ENCODE peak calls at places on chromosomes 5 and 9, in nine cellular contexts. B, K, T, A, L, C, I, G and M are unnamed samples.

GRCh38 chr5:57209316-57210040 is 35.6 kb downstream of the GPBP1 start:
- DNase-seq in B (peak), K (no peak), T (no peak), A (no peak), L (no peak), C (peak), I (no peak), G (no peak), M (no peak)

GRCh38 chr5:477871-478270 is 34.9 kb downstream of the EXOC3 start:
- DNase-seq in B (no peak), K (no peak), T (no peak), A (no peak), L (no peak), C (no peak), I (no peak), G (no peak), M (no peak)

GRCh38 chr5:128227984-128228383 is 144.4 kb downstream of the SLC12A2 start:
- DNase-seq in B (no peak), K (peak), T (no peak), A (no peak), L (peak), C (no peak), I (no peak), G (no peak), M (no peak)

GRCh38 chr5:169336234-169336633 is 35.3 kb upstream of the SLIT3 start:
- DNase-seq in B (no peak), K (no peak), T (no peak), A (no peak), L (no peak), C (no peak), I (no peak), G (no peak), M (no peak)

GRCh38 chr5:1783214-1783551 is 16.5 kb downstream of the MRPL36 start:
- DNase-seq in B (no peak), K (no peak), T (no peak), A (peak), L (no peak), C (no peak), I (no peak), G (no peak), M (no peak)

GRCh38 chr5:170219615-170220014 is 13.2 kb upstream of the C5orf58 start:
- DNase-seq in B (peak), K (peak), T (no peak), A (no peak), L (peak), C (no peak), I (no peak), G (no peak), M (no peak)

GRCh38 chr5:132557425-132557805 is 638 bp downstream of the RAD50 start:
- DNase-seq in B (peak), K (no peak), T (no peak), A (peak), L (no peak), C (peak), I (peak), G (peak), M (peak)

GRCh38 chr9:133862585-133863041 is 124.5 kb upstream of the SARDH start:
- DNase-seq in B (no peak), K (no peak), T (no peak), A (peak), L (no peak), C (no peak), I (no peak), G (no peak), M (no peak)

GRCh38 chr5:38757451-38758245 is 88.2 kb upstream of the OSMR start:
- DNase-seq in B (no peak), K (no peak), T (no peak), A (no peak), L (no peak), C (no peak), I (no peak), G (no peak), M (no peak)

GRCh38 chr5:5066276-5067186 is 73.6 kb upstream of the ADAMTS16 start:
- DNase-seq in B (no peak), K (no peak), T (no peak), A (no peak), L (no peak), C (no peak), I (no peak), G (no peak), M (no peak)

GRCh38 chr5:113089653-113090335 is 113.2 kb downstream of the DCP2 start:
- DNase-seq in B (no peak), K (no peak), T (no peak), A (no peak), L (no peak), C (no peak), I (no peak), G (no peak), M (no peak)

GRCh38 chr5:120910610-120911009 is 446.5 kb downstream of the PRR16 start:
- DNase-seq in B (no peak), K (no peak), T (no peak), A (no peak), L (no peak), C (no peak), I (no peak), G (no peak), M (no peak)

GRCh38 chr9:113957778-113958430 is 81.8 kb downstream of the ZNF618 start:
- DNase-seq in B (no peak), K (peak), T (no peak), A (no peak), L (peak), C (no peak), I (no peak), G (no peak), M (no peak)

GRCh38 chr9:134957165-134957944 is 39.6 kb upstream of the FCN1 start:
- DNase-seq in B (no peak), K (no peak), T (no peak), A (no peak), L (no peak), C (peak), I (no peak), G (no peak), M (no peak)

GRCh38 chr9:137762414-137763061 is 115.0 kb upstream of the CACNA1B start:
- DNase-seq in B (no peak), K (no peak), T (no peak), A (no peak), L (no peak), C (no peak), I (no peak), G (no peak), M (no peak)

GRCh38 chr9:88528356-88528755 is 6.6 kb upstream of the NXNL2 start:
- DNase-seq in B (no peak), K (no peak), T (no peak), A (no peak), L (no peak), C (no peak), I (no peak), G (no peak), M (no peak)

GRCh38 chr5:173458819-173459218 is 130.6 kb upstream of the STC2 start:
- DNase-seq in B (no peak), K (no peak), T (no peak), A (no peak), L (peak), C (no peak), I (no peak), G (no peak), M (no peak)

GRCh38 chr9:135664266-135664665 is 1.2 kb downstream of the LCN9 start:
- DNase-seq in B (no peak), K (no peak), T (no peak), A (no peak), L (no peak), C (no peak), I (no peak), G (no peak), M (no peak)